ENCODE peak calls at places on chromosomes 5 and 9, in seven cellular contexts. One of them, this sample, is unnamed.

GRCh38 chr9:124863371-124863831 is 1.5 kb downstream of the ARPC5L start:
- DNase-seq in AG09309: no peak
- DNase-seq in stimulated activated CD4-positive, alpha-beta T cell treated with anti-CD3 and anti-CD28 coated beads, Interleukin-1b, Interleukin-23, amount 100 ng/mL, for 1 hour: no peak
- DNase-seq in NCI-H1694 treated with DMSO at 0.1 percent for 48 hours: no peak
- DNase-seq in NCI-H524 treated with DMSO at 0.1 percent for 48 hours: no peak
- DNase-seq in fibroblast of pulmonary artery: no peak
- DNase-seq in heart left ventricle: no peak
- DNase-seq in this sample: no peak

GRCh38 chr5:157266286-157267007 is 524 bp downstream of the CYFIP2 start:
- DNase-seq in heart left ventricle: no peak
- DNase-seq in NCI-H524 treated with DMSO at 0.1 percent for 48 hours: no peak
- DNase-seq in stimulated activated CD4-positive, alpha-beta T cell treated with anti-CD3 and anti-CD28 coated beads, Interleukin-1b, Interleukin-23, amount 100 ng/mL, for 1 hour: no peak
- DNase-seq in fibroblast of pulmonary artery: no peak
- DNase-seq in NCI-H1694 treated with DMSO at 0.1 percent for 48 hours: no peak
- DNase-seq in AG09309: no peak
- DNase-seq in this sample: no peak

GRCh38 chr9:35560625-35561337 is 44.3 kb upstream of the TESK1 start:
- DNase-seq in heart left ventricle: no peak
- DNase-seq in AG09309: no peak
- DNase-seq in NCI-H1694 treated with DMSO at 0.1 percent for 48 hours: no peak
- DNase-seq in stimulated activated CD4-positive, alpha-beta T cell treated with anti-CD3 and anti-CD28 coated beads, Interleukin-1b, Interleukin-23, amount 100 ng/mL, for 1 hour: no peak
- DNase-seq in NCI-H524 treated with DMSO at 0.1 percent for 48 hours: no peak
- DNase-seq in fibroblast of pulmonary artery: no peak
- DNase-seq in this sample: no peak

GRCh38 chr5:36028816-36029465 is 37.7 kb downstream of the UGT3A2 start:
- DNase-seq in stimulated activated CD4-positive, alpha-beta T cell treated with anti-CD3 and anti-CD28 coated beads, Interleukin-1b, Interleukin-23, amount 100 ng/mL, for 1 hour: no peak
- DNase-seq in heart left ventricle: no peak
- DNase-seq in NCI-H524 treated with DMSO at 0.1 percent for 48 hours: no peak
- DNase-seq in fibroblast of pulmonary artery: no peak
- DNase-seq in NCI-H1694 treated with DMSO at 0.1 percent for 48 hours: no peak
- DNase-seq in AG09309: no peak
- DNase-seq in this sample: no peak

GRCh38 chr9:35749515-35750255 is 598 bp downstream of the RGP1 start:
- DNase-seq in fibroblast of pulmonary artery: no peak
- DNase-seq in heart left ventricle: no peak
- DNase-seq in NCI-H524 treated with DMSO at 0.1 percent for 48 hours: no peak
- DNase-seq in stimulated activated CD4-positive, alpha-beta T cell treated with anti-CD3 and anti-CD28 coated beads, Interleukin-1b, Interleukin-23, amount 100 ng/mL, for 1 hour: peak; percentile 11
- DNase-seq in NCI-H1694 treated with DMSO at 0.1 percent for 48 hours: no peak
- DNase-seq in AG09309: no peak
- DNase-seq in this sample: no peak

GRCh38 chr5:175131432-175131831 is 312.6 kb downstream of the DRD1 start:
- DNase-seq in fibroblast of pulmonary artery: no peak
- DNase-seq in NCI-H1694 treated with DMSO at 0.1 percent for 48 hours: no peak
- DNase-seq in NCI-H524 treated with DMSO at 0.1 percent for 48 hours: no peak
- DNase-seq in AG09309: no peak
- DNase-seq in stimulated activated CD4-positive, alpha-beta T cell treated with anti-CD3 and anti-CD28 coated beads, Interleukin-1b, Interleukin-23, amount 100 ng/mL, for 1 hour: no peak
- DNase-seq in heart left ventricle: no peak
- DNase-seq in this sample: no peak

GRCh38 chr5:33228149-33228548 is 212.6 kb upstream of the TARS1 start:
- DNase-seq in stimulated activated CD4-positive, alpha-beta T cell treated with anti-CD3 and anti-CD28 coated beads, Interleukin-1b, Interleukin-23, amount 100 ng/mL, for 1 hour: no peak
- DNase-seq in NCI-H524 treated with DMSO at 0.1 percent for 48 hours: no peak
- DNase-seq in heart left ventricle: no peak
- DNase-seq in AG09309: peak; percentile 20
- DNase-seq in NCI-H1694 treated with DMSO at 0.1 percent for 48 hours: no peak
- DNase-seq in fibroblast of pulmonary artery: no peak
- DNase-seq in this sample: no peak

GRCh38 chr5:103263054-103263453 is 4.5 kb downstream of the MACIR start:
- DNase-seq in heart left ventricle: no peak
- DNase-seq in AG09309: no peak
- DNase-seq in stimulated activated CD4-positive, alpha-beta T cell treated with anti-CD3 and anti-CD28 coated beads, Interleukin-1b, Interleukin-23, amount 100 ng/mL, for 1 hour: no peak
- DNase-seq in NCI-H524 treated with DMSO at 0.1 percent for 48 hours: no peak
- DNase-seq in NCI-H1694 treated with DMSO at 0.1 percent for 48 hours: no peak
- DNase-seq in fibroblast of pulmonary artery: peak; percentile 32
- DNase-seq in this sample: no peak

GRCh38 chr9:134604834-134605233 is 36.8 kb upstream of the COL5A1 start:
- DNase-seq in AG09309: no peak
- DNase-seq in stimulated activated CD4-positive, alpha-beta T cell treated with anti-CD3 and anti-CD28 coated beads, Interleukin-1b, Interleukin-23, amount 100 ng/mL, for 1 hour: no peak
- DNase-seq in fibroblast of pulmonary artery: no peak
- DNase-seq in NCI-H524 treated with DMSO at 0.1 percent for 48 hours: no peak
- DNase-seq in NCI-H1694 treated with DMSO at 0.1 percent for 48 hours: no peak
- DNase-seq in heart left ventricle: no peak
- DNase-seq in this sample: no peak

GRCh38 chr9:123382659-123383511 is 26.9 kb downstream of the CRB2 start:
- DNase-seq in fibroblast of pulmonary artery: no peak
- DNase-seq in AG09309: no peak
- DNase-seq in NCI-H524 treated with DMSO at 0.1 percent for 48 hours: no peak
- DNase-seq in heart left ventricle: no peak
- DNase-seq in NCI-H1694 treated with DMSO at 0.1 percent for 48 hours: no peak
- DNase-seq in stimulated activated CD4-positive, alpha-beta T cell treated with anti-CD3 and anti-CD28 coated beads, Interleukin-1b, Interleukin-23, amount 100 ng/mL, for 1 hour: no peak
- DNase-seq in this sample: no peak

GRCh38 chr9:17402309-17402708 is 176.6 kb upstream of the SH3GL2 start:
- DNase-seq in heart left ventricle: no peak
- DNase-seq in AG09309: no peak
- DNase-seq in stimulated activated CD4-positive, alpha-beta T cell treated with anti-CD3 and anti-CD28 coated beads, Interleukin-1b, Interleukin-23, amount 100 ng/mL, for 1 hour: no peak
- DNase-seq in NCI-H524 treated with DMSO at 0.1 percent for 48 hours: no peak
- DNase-seq in fibroblast of pulmonary artery: peak; percentile 51
- DNase-seq in NCI-H1694 treated with DMSO at 0.1 percent for 48 hours: peak; percentile 36
- DNase-seq in this sample: no peak

GRCh38 chr5:38323645-38324295 is 65.4 kb downstream of the EGFLAM start:
- DNase-seq in heart left ventricle: no peak
- DNase-seq in stimulated activated CD4-positive, alpha-beta T cell treated with anti-CD3 and anti-CD28 coated beads, Interleukin-1b, Interleukin-23, amount 100 ng/mL, for 1 hour: no peak
- DNase-seq in NCI-H1694 treated with DMSO at 0.1 percent for 48 hours: no peak
- DNase-seq in fibroblast of pulmonary artery: peak; percentile 39
- DNase-seq in NCI-H524 treated with DMSO at 0.1 percent for 48 hours: no peak
- DNase-seq in AG09309: peak; percentile 68
- DNase-seq in this sample: no peak

GRCh38 chr9:89606049-89606481 is 1.3 kb downstream of the GADD45G start:
- DNase-seq in AG09309: peak; percentile 20
- DNase-seq in stimulated activated CD4-positive, alpha-beta T cell treated with anti-CD3 and anti-CD28 coated beads, Interleukin-1b, Interleukin-23, amount 100 ng/mL, for 1 hour: no peak
- DNase-seq in fibroblast of pulmonary artery: peak; percentile 72
- DNase-seq in NCI-H524 treated with DMSO at 0.1 percent for 48 hours: no peak
- DNase-seq in NCI-H1694 treated with DMSO at 0.1 percent for 48 hours: no peak
- DNase-seq in heart left ventricle: peak; percentile 87
- DNase-seq in this sample: no peak

GRCh38 chr9:129601082-129601674 is 19.7 kb downstream of the C9orf50 start:
- DNase-seq in NCI-H524 treated with DMSO at 0.1 percent for 48 hours: no peak
- DNase-seq in AG09309: no peak
- DNase-seq in NCI-H1694 treated with DMSO at 0.1 percent for 48 hours: no peak
- DNase-seq in stimulated activated CD4-positive, alpha-beta T cell treated with anti-CD3 and anti-CD28 coated beads, Interleukin-1b, Interleukin-23, amount 100 ng/mL, for 1 hour: no peak
- DNase-seq in heart left ventricle: no peak
- DNase-seq in fibroblast of pulmonary artery: no peak
- DNase-seq in this sample: no peak

GRCh38 chr5:170362102-170362501 is 27.1 kb downstream of the KCNMB1 start:
- DNase-seq in NCI-H524 treated with DMSO at 0.1 percent for 48 hours: no peak
- DNase-seq in AG09309: no peak
- DNase-seq in heart left ventricle: peak; percentile 56
- DNase-seq in NCI-H1694 treated with DMSO at 0.1 percent for 48 hours: no peak
- DNase-seq in fibroblast of pulmonary artery: no peak
- DNase-seq in stimulated activated CD4-positive, alpha-beta T cell treated with anti-CD3 and anti-CD28 coated beads, Interleukin-1b, Interleukin-23, amount 100 ng/mL, for 1 hour: no peak
- DNase-seq in this sample: no peak

GRCh38 chr5:2633992-2634391 is 117.5 kb downstream of the IRX2 start:
- DNase-seq in NCI-H1694 treated with DMSO at 0.1 percent for 48 hours: no peak
- DNase-seq in NCI-H524 treated with DMSO at 0.1 percent for 48 hours: no peak
- DNase-seq in fibroblast of pulmonary artery: no peak
- DNase-seq in stimulated activated CD4-positive, alpha-beta T cell treated with anti-CD3 and anti-CD28 coated beads, Interleukin-1b, Interleukin-23, amount 100 ng/mL, for 1 hour: no peak
- DNase-seq in AG09309: no peak
- DNase-seq in heart left ventricle: no peak
- DNase-seq in this sample: no peak

GRCh38 chr9:3181049-3181953 is 337.4 kb upstream of the PUM3 start:
- DNase-seq in AG09309: no peak
- DNase-seq in NCI-H1694 treated with DMSO at 0.1 percent for 48 hours: peak; percentile 66
- DNase-seq in stimulated activated CD4-positive, alpha-beta T cell treated with anti-CD3 and anti-CD28 coated beads, Interleukin-1b, Interleukin-23, amount 100 ng/mL, for 1 hour: peak; percentile 4
- DNase-seq in heart left ventricle: no peak
- DNase-seq in NCI-H524 treated with DMSO at 0.1 percent for 48 hours: peak; percentile 85
- DNase-seq in fibroblast of pulmonary artery: peak; percentile 21
- DNase-seq in this sample: peak; percentile 15

GRCh38 chr9:107949058-107949457 is 459.5 kb upstream of the KLF4 start:
- DNase-seq in fibroblast of pulmonary artery: no peak
- DNase-seq in stimulated activated CD4-positive, alpha-beta T cell treated with anti-CD3 and anti-CD28 coated beads, Interleukin-1b, Interleukin-23, amount 100 ng/mL, for 1 hour: no peak
- DNase-seq in AG09309: no peak
- DNase-seq in NCI-H524 treated with DMSO at 0.1 percent for 48 hours: no peak
- DNase-seq in NCI-H1694 treated with DMSO at 0.1 percent for 48 hours: no peak
- DNase-seq in heart left ventricle: no peak
- DNase-seq in this sample: no peak

GRCh38 chr5:36029914-36030313 is 36.8 kb downstream of the UGT3A2 start:
- DNase-seq in stimulated activated CD4-positive, alpha-beta T cell treated with anti-CD3 and anti-CD28 coated beads, Interleukin-1b, Interleukin-23, amount 100 ng/mL, for 1 hour: no peak
- DNase-seq in NCI-H524 treated with DMSO at 0.1 percent for 48 hours: no peak
- DNase-seq in fibroblast of pulmonary artery: no peak
- DNase-seq in NCI-H1694 treated with DMSO at 0.1 percent for 48 hours: no peak
- DNase-seq in AG09309: no peak
- DNase-seq in heart left ventricle: no peak
- DNase-seq in this sample: no peak

GRCh38 chr5:180790020-180790419 is 12.6 kb downstream of the MGAT1 start:
- DNase-seq in AG09309: no peak
- DNase-seq in stimulated activated CD4-positive, alpha-beta T cell treated with anti-CD3 and anti-CD28 coated beads, Interleukin-1b, Interleukin-23, amount 100 ng/mL, for 1 hour: no peak
- DNase-seq in NCI-H1694 treated with DMSO at 0.1 percent for 48 hours: no peak
- DNase-seq in NCI-H524 treated with DMSO at 0.1 percent for 48 hours: no peak
- DNase-seq in heart left ventricle: no peak
- DNase-seq in fibroblast of pulmonary artery: no peak
- DNase-seq in this sample: no peak

GRCh38 chr5:94575196-94575595 is 43.2 kb downstream of the KIAA0825 start:
- DNase-seq in NCI-H1694 treated with DMSO at 0.1 percent for 48 hours: no peak
- DNase-seq in fibroblast of pulmonary artery: no peak
- DNase-seq in heart left ventricle: no peak
- DNase-seq in stimulated activated CD4-positive, alpha-beta T cell treated with anti-CD3 and anti-CD28 coated beads, Interleukin-1b, Interleukin-23, amount 100 ng/mL, for 1 hour: no peak
- DNase-seq in NCI-H524 treated with DMSO at 0.1 percent for 48 hours: no peak
- DNase-seq in AG09309: no peak
- DNase-seq in this sample: no peak

GRCh38 chr9:75454891-75455290 is 366.6 kb downstream of the OSTF1 start:
- DNase-seq in heart left ventricle: no peak
- DNase-seq in stimulated activated CD4-positive, alpha-beta T cell treated with anti-CD3 and anti-CD28 coated beads, Interleukin-1b, Interleukin-23, amount 100 ng/mL, for 1 hour: no peak
- DNase-seq in fibroblast of pulmonary artery: no peak
- DNase-seq in AG09309: no peak
- DNase-seq in NCI-H1694 treated with DMSO at 0.1 percent for 48 hours: no peak
- DNase-seq in NCI-H524 treated with DMSO at 0.1 percent for 48 hours: no peak
- DNase-seq in this sample: no peak

GRCh38 chr5:84080908-84081307 is 303.8 kb downstream of the EDIL3 start:
- DNase-seq in NCI-H1694 treated with DMSO at 0.1 percent for 48 hours: no peak
- DNase-seq in AG09309: no peak
- DNase-seq in stimulated activated CD4-positive, alpha-beta T cell treated with anti-CD3 and anti-CD28 coated beads, Interleukin-1b, Interleukin-23, amount 100 ng/mL, for 1 hour: no peak
- DNase-seq in NCI-H524 treated with DMSO at 0.1 percent for 48 hours: peak; percentile 65
- DNase-seq in fibroblast of pulmonary artery: no peak
- DNase-seq in heart left ventricle: no peak
- DNase-seq in this sample: no peak

GRCh38 chr9:27379311-27380236 is 82.6 kb upstream of the EQTN start:
- DNase-seq in NCI-H524 treated with DMSO at 0.1 percent for 48 hours: no peak
- DNase-seq in heart left ventricle: no peak
- DNase-seq in NCI-H1694 treated with DMSO at 0.1 percent for 48 hours: no peak
- DNase-seq in stimulated activated CD4-positive, alpha-beta T cell treated with anti-CD3 and anti-CD28 coated beads, Interleukin-1b, Interleukin-23, amount 100 ng/mL, for 1 hour: no peak
- DNase-seq in AG09309: no peak
- DNase-seq in fibroblast of pulmonary artery: no peak
- DNase-seq in this sample: no peak

GRCh38 chr5:61919920-61920319 is 386.1 kb upstream of the KIF2A start:
- DNase-seq in AG09309: no peak
- DNase-seq in stimulated activated CD4-positive, alpha-beta T cell treated with anti-CD3 and anti-CD28 coated beads, Interleukin-1b, Interleukin-23, amount 100 ng/mL, for 1 hour: no peak
- DNase-seq in NCI-H524 treated with DMSO at 0.1 percent for 48 hours: peak; percentile 73
- DNase-seq in fibroblast of pulmonary artery: no peak
- DNase-seq in heart left ventricle: no peak
- DNase-seq in NCI-H1694 treated with DMSO at 0.1 percent for 48 hours: no peak
- DNase-seq in this sample: no peak

GRCh38 chr9:32571969-32572899 is 725 bp downstream of the NDUFB6 start:
- DNase-seq in NCI-H524 treated with DMSO at 0.1 percent for 48 hours: peak; percentile 39
- DNase-seq in heart left ventricle: peak; percentile 79
- DNase-seq in stimulated activated CD4-positive, alpha-beta T cell treated with anti-CD3 and anti-CD28 coated beads, Interleukin-1b, Interleukin-23, amount 100 ng/mL, for 1 hour: peak; percentile 18
- DNase-seq in fibroblast of pulmonary artery: peak; percentile 84
- DNase-seq in NCI-H1694 treated with DMSO at 0.1 percent for 48 hours: peak; percentile 58
- DNase-seq in AG09309: no peak
- DNase-seq in this sample: no peak

GRCh38 chr5:122316652-122317051 is 4.6 kb downstream of the SNCAIP start:
- DNase-seq in stimulated activated CD4-positive, alpha-beta T cell treated with anti-CD3 and anti-CD28 coated beads, Interleukin-1b, Interleukin-23, amount 100 ng/mL, for 1 hour: no peak
- DNase-seq in AG09309: no peak
- DNase-seq in NCI-H1694 treated with DMSO at 0.1 percent for 48 hours: no peak
- DNase-seq in fibroblast of pulmonary artery: no peak
- DNase-seq in heart left ventricle: no peak
- DNase-seq in NCI-H524 treated with DMSO at 0.1 percent for 48 hours: no peak
- DNase-seq in this sample: no peak

GRCh38 chr9:110601098-110601497 is 21.6 kb upstream of the SVEP1 start:
- DNase-seq in fibroblast of pulmonary artery: no peak
- DNase-seq in NCI-H1694 treated with DMSO at 0.1 percent for 48 hours: no peak
- DNase-seq in AG09309: no peak
- DNase-seq in heart left ventricle: no peak
- DNase-seq in stimulated activated CD4-positive, alpha-beta T cell treated with anti-CD3 and anti-CD28 coated beads, Interleukin-1b, Interleukin-23, amount 100 ng/mL, for 1 hour: no peak
- DNase-seq in NCI-H524 treated with DMSO at 0.1 percent for 48 hours: no peak
- DNase-seq in this sample: no peak

GRCh38 chr9:99489043-99489378 is 266.9 kb downstream of the SEC61B start:
- DNase-seq in AG09309: peak; percentile 21
- DNase-seq in stimulated activated CD4-positive, alpha-beta T cell treated with anti-CD3 and anti-CD28 coated beads, Interleukin-1b, Interleukin-23, amount 100 ng/mL, for 1 hour: no peak
- DNase-seq in fibroblast of pulmonary artery: peak; percentile 7
- DNase-seq in NCI-H524 treated with DMSO at 0.1 percent for 48 hours: no peak
- DNase-seq in heart left ventricle: no peak
- DNase-seq in NCI-H1694 treated with DMSO at 0.1 percent for 48 hours: no peak
- DNase-seq in this sample: no peak

GRCh38 chr5:148912146-148912545 is 85.7 kb downstream of the ADRB2 start:
- DNase-seq in stimulated activated CD4-positive, alpha-beta T cell treated with anti-CD3 and anti-CD28 coated beads, Interleukin-1b, Interleukin-23, amount 100 ng/mL, for 1 hour: no peak
- DNase-seq in NCI-H524 treated with DMSO at 0.1 percent for 48 hours: no peak
- DNase-seq in NCI-H1694 treated with DMSO at 0.1 percent for 48 hours: no peak
- DNase-seq in fibroblast of pulmonary artery: peak; percentile 11
- DNase-seq in AG09309: no peak
- DNase-seq in heart left ventricle: no peak
- DNase-seq in this sample: no peak

GRCh38 chr9:20549053-20549452 is 73.2 kb downstream of the MLLT3 start:
- DNase-seq in AG09309: no peak
- DNase-seq in fibroblast of pulmonary artery: no peak
- DNase-seq in NCI-H1694 treated with DMSO at 0.1 percent for 48 hours: no peak
- DNase-seq in stimulated activated CD4-positive, alpha-beta T cell treated with anti-CD3 and anti-CD28 coated beads, Interleukin-1b, Interleukin-23, amount 100 ng/mL, for 1 hour: no peak
- DNase-seq in heart left ventricle: no peak
- DNase-seq in NCI-H524 treated with DMSO at 0.1 percent for 48 hours: no peak
- DNase-seq in this sample: no peak

This sample was measured in D721Med.